ENCODE peak calls at places on chromosome 1, in four cellular contexts. One of them, this sample, is unnamed.

GRCh38 chr1:202194328-202194648 is 689 bp downstream of the LGR6 start:
- DNase-seq in ovary: no peak
- DNase-seq in LoVo: no peak
- DNase-seq in GM04504: no peak
- DNase-seq in this sample: no peak

GRCh38 chr1:66752000-66752592 is at the start of gene DYNLT5:
- DNase-seq in LoVo: no peak
- DNase-seq in ovary: peak; percentile 42
- DNase-seq in GM04504: no peak
- DNase-seq in this sample: no peak

GRCh38 chr1:156070523-156070922 is 9.6 kb downstream of the RAB25 start:
- DNase-seq in LoVo: no peak
- DNase-seq in ovary: no peak
- DNase-seq in GM04504: no peak
- DNase-seq in this sample: no peak

GRCh38 chr1:194442911-194443310 is 1256.5 kb upstream of the B3GALT2 start:
- DNase-seq in LoVo: no peak
- DNase-seq in GM04504: no peak
- DNase-seq in ovary: no peak
- DNase-seq in this sample: no peak

GRCh38 chr1:1264868-1265272 is 8.8 kb downstream of the UBE2J2 start:
- DNase-seq in ovary: no peak
- DNase-seq in LoVo: no peak
- DNase-seq in GM04504: peak; percentile 96
- DNase-seq in this sample: no peak

GRCh38 chr1:154324241-154324640 is 1.1 kb upstream of the ATP8B2 start:
- DNase-seq in ovary: no peak
- DNase-seq in GM04504: no peak
- DNase-seq in LoVo: no peak
- DNase-seq in this sample: no peak

GRCh38 chr1:155329980-155330598 is 9.4 kb downstream of the RUSC1 start:
- DNase-seq in GM04504: no peak
- DNase-seq in LoVo: no peak
- DNase-seq in ovary: no peak
- DNase-seq in this sample: no peak

GRCh38 chr1:15384301-15384901 is 25.3 kb upstream of the EFHD2 start:
- DNase-seq in LoVo: no peak
- DNase-seq in GM04504: peak; percentile 15
- DNase-seq in ovary: no peak
- DNase-seq in this sample: no peak

GRCh38 chr1:53731779-53732305 is 7.1 kb downstream of the GLIS1 start:
- DNase-seq in GM04504: no peak
- DNase-seq in ovary: no peak
- DNase-seq in LoVo: no peak
- DNase-seq in this sample: no peak

GRCh38 chr1:5404412-5405203 is 587.6 kb downstream of the NPHP4 start:
- DNase-seq in ovary: no peak
- DNase-seq in LoVo: peak; percentile 9
- DNase-seq in GM04504: no peak
- DNase-seq in this sample: no peak

GRCh38 chr1:200925821-200926220 is 31.1 kb downstream of the INAVA start:
- DNase-seq in ovary: no peak
- DNase-seq in GM04504: no peak
- DNase-seq in LoVo: no peak
- DNase-seq in this sample: no peak

GRCh38 chr1:181482521-181483083 is 715 bp upstream of the CACNA1E start:
- DNase-seq in ovary: no peak
- DNase-seq in LoVo: no peak
- DNase-seq in GM04504: no peak
- DNase-seq in this sample: no peak

GRCh38 chr1:23529146-23530088 is 1.6 kb downstream of the E2F2 start:
- DNase-seq in ovary: no peak
- DNase-seq in GM04504: no peak
- DNase-seq in LoVo: no peak
- DNase-seq in this sample: no peak

GRCh38 chr1:38327559-38327973 is 281.0 kb upstream of the POU3F1 start:
- DNase-seq in ovary: no peak
- DNase-seq in GM04504: no peak
- DNase-seq in LoVo: no peak
- DNase-seq in this sample: no peak

GRCh38 chr1:15994590-15995351 is 9.3 kb upstream of the SRARP start:
- DNase-seq in LoVo: no peak
- DNase-seq in ovary: peak; percentile 71
- DNase-seq in GM04504: peak; percentile 35
- DNase-seq in this sample: peak; percentile 67